ENCODE peak calls at places on chromosomes 5 and 9, in five cellular contexts. K, F, I, U and B are unnamed samples. For H3F3A, the result is how much of the 10 kb centered on the place peaks cover.

GRCh38 chr9:105678163-105678562 is 15.9 kb downstream of the TAL2 start:
- DNase-seq in K (no peak), F (no peak), I (no peak), U (no peak), B (no peak)

GRCh38 chr5:174053891-174054290 is 8.4 kb downstream of the NSG2 start:
- DNase-seq in K (no peak), F (no peak), I (no peak), U (no peak), B (no peak)

GRCh38 chr5:148615644-148616283 is 38.6 kb downstream of the HTR4 start:
- DNase-seq in K (no peak), F (no peak), I (no peak), U (peak), B (peak)

GRCh38 chr9:72933730-72934665 is 18.9 kb downstream of the ALDH1A1 start:
- DNase-seq in K (no peak), F (no peak), I (no peak), U (no peak), B (no peak)

GRCh38 chr9:12698293-12698692 is 5.1 kb downstream of the TYRP1 start:
- DNase-seq in K (no peak), F (no peak), I (no peak), U (peak), B (no peak)

GRCh38 chr9:99736291-99736690 is 85.4 kb upstream of the NR4A3 start:
- DNase-seq in K (no peak), F (no peak), I (no peak), U (peak), B (no peak)

GRCh38 chr5:159899067-159900049 is 16.9 kb upstream of the ADRA1B start:
- DNase-seq in K (no peak), F (peak), I (no peak), U (peak), B (peak)

GRCh38 chr9:132849168-132849831 is 28.8 kb downstream of the AK8 start:
- DNase-seq in K (peak), F (no peak), I (no peak), U (no peak), B (no peak)

GRCh38 chr9:133869674-133870419 is 122.3 kb downstream of the VAV2 start:
- DNase-seq in K (peak), F (no peak), I (no peak), U (no peak), B (no peak)

DNA sequence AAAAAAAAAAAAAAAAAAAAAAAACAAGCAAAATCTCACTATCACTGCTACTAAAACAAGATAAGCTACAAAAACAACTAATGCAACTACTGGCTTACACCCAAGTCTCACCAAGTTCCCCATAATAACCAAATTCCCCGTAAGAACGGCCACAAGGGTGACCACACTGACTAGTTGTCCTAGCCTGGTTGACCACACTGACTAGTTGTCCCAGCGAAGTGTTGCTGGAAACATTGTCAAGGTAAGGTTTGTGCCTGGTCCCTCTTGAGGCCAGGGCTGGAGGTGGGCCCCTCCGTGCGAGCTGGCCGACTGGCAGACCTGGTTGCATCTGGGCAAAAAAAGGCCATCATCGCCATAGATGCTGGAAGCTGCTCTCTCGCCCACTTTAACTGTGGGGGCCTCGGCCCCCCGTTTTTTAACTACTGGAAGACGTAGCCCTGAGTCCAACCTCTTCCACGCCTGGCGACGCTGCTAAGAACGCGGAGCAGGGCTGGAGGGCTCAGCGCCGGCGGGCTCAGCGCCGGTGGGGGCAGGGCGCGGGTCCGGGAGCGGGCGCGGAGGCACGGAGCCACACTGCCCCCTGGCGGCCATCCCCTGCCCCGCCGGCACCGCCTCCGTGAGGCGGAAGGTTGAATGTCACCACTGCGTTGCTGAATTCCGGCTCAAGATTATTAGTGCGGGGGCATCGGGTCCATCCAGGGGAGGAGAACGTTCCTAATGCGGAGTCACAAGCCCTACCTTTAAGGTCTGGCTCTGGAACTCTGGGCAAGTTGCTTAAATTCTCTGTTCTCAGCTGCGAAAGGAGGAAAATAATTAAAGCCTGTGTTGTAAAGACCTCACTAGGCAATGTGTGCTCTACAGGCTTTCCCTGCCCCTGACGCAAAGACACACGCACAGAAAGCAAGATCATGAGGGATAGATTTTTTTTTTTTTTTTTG is 84.0 kb downstream of the HSD17B3 start:
- DNase-seq in K (peak), F (peak), I (peak), U (peak), B (peak)
- H3K4me3 ChIP-seq in K (peak), F (no peak), I (peak), U (peak), B (peak)

DNA sequence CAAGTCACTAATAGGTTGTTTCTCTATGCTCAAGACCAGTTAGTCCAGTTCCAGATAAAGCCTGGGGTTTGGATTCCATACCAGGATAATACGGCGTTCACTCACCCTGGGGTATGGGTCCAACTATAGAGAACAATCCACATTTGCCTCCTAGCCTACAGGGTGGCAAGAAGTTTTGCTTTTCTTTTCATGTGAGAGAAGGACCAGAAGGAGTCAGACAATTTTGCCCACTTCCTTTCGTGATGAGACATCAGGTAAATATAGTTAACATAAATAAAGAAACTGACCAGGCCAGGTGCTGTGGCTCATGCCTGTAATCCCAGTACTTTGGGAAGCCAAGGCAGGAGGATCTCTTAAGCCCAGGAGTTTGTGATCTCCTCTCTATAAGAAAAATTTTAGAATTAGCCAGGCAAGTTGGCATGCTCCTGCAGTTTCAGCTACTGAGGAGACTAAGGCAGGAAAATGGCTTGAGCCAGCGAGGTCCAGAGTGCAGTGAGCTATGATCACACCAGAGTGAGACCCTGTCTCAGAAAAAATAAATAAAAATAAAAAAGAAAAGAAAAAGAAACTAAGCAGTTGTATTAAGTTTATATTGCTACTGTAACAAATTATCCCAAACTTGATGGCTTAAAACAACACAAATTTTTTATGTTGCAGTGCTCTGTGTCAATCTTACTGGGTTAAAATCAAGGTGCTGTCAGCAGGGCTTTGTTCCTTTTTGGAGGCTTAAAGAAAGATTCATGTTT is 7.5 kb upstream of the REEP5 start:
- DNase-seq in K (no peak), F (no peak), I (no peak), U (no peak), B (peak)
- H3F3A ChIP-seq in K (under half), F (under half), I (under half), U (under half), B (under half)

DNA sequence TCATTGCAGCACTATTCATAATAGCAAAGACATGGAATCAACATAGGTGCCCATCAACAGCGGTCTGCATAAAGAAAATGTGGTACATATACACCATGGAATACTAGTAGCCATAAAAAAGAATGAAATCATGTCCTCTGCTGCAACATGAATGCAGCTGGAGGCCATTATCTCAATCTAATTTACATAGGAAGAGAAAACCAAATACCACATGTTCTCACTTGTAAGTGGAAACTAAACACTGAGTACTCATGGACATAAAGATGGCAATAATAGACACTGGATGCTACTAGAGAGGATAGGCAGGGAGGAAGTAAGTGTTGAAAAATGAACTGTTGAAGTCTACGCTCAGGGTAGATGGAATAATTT is 203.9 kb upstream of the CDH9 start:
- DNase-seq in K (no peak), F (no peak), I (no peak), U (peak), B (no peak)
- H2AFZ ChIP-seq in K (no peak), F (peak), I (peak), U (no peak), B (no peak)

DNA sequence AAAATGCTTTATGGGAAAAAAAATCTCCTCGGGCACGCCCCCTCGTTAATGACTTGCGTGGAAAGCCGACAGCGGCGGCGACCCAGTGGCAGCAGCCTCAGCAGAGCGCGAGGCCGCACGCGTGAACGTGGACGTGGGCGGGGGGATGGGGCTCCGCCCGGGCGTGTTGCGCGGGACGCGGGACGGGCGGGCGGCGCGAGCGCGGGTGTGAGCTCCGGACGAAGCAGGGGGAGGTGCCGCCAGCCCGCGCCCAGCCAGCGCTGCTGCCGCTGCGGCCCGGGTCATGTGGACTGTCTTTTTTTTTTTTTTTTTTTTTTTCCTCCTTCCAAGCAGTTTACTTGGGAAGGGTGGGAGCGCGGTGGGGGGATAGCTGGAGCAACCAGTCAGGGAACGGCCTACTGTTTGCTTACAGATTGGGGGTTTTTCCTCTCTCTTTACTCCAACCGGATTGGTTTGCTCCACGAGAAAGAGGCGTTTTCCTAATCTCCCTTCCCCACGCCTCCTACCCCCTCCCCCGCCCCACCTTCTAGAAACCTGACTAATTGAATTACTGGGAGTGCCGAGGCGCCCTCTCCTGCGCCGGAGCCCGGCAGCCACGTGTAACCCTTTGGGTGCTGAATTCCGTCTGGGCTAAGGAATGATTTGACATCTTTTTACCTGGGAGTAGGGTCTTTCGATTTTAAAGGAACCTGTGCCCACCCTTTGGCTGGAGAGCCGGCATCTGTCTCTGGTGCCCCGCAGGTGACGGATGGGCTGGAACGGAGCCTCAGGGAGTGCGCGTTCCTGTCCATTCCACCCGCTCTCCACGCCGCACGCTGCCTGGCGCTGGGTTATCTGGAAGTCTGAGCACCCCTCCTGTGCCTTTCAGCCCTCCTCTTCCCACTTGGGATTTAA is 1.7 kb upstream of the EFNA5 start:
- DNase-seq in K (peak), F (peak), I (peak), U (peak), B (peak)
- H3K4me3 ChIP-seq in K (peak), F (peak), I (peak), U (peak), B (peak)

GRCh38 chr5:151219789-151220188 is 4.1 kb downstream of the CCDC69 start:
- DNase-seq in K (no peak), F (no peak), I (peak), U (no peak), B (no peak)
- H3F3A ChIP-seq in K (under half), F (under half), I (under half), U (under half), B (under half)

GRCh38 chr5:78294250-78295034 is at the start of gene AP3B1:
- DNase-seq in K (peak), F (peak), I (peak), U (peak), B (peak)

GRCh38 chr5:78288246-78288645 is 6.3 kb downstream of the AP3B1 start:
- DNase-seq in K (no peak), F (no peak), I (no peak), U (peak), B (no peak)

GRCh38 chr5:78291687-78292086 is 2.8 kb downstream of the AP3B1 start:
- DNase-seq in K (no peak), F (no peak), I (no peak), U (peak), B (no peak)

GRCh38 chr5:78295035-78295961 is 800 bp upstream of the AP3B1 start:
- DNase-seq in K (peak), F (no peak), I (peak), U (peak), B (peak)

GRCh38 chr5:78293856-78294249 is 645 bp downstream of the AP3B1 start:
- DNase-seq in K (peak), F (no peak), I (peak), U (peak), B (no peak)
- H2AFZ ChIP-seq in K (peak), F (peak), I (peak), U (peak), B (peak)